ENCODE peak calls at places on chromosomes 6 and 20, in nine cellular contexts. One of them, this sample, is unnamed.

GRCh38 chr20:45851501-45851900 is 5.7 kb downstream of the ACOT8 start:
- DNase-seq in upper lobe of right lung: no peak
- DNase-seq in transverse colon: no peak
- DNase-seq in CD8-positive, alpha-beta T cell: no peak
- DNase-seq in prostate gland: no peak
- DNase-seq in HFF-Myc: no peak
- DNase-seq in GM10248: no peak
- DNase-seq in left lung: no peak
- DNase-seq in Calu3: no peak
- DNase-seq in this sample: no peak

GRCh38 chr6:44166591-44167184 is 8.1 kb downstream of the CAPN11 start:
- DNase-seq in upper lobe of right lung: no peak
- DNase-seq in transverse colon: no peak
- DNase-seq in CD8-positive, alpha-beta T cell: no peak
- DNase-seq in prostate gland: no peak
- DNase-seq in HFF-Myc: no peak
- DNase-seq in GM10248: no peak
- DNase-seq in left lung: no peak
- DNase-seq in Calu3: no peak
- DNase-seq in this sample: no peak

GRCh38 chr20:11891081-11891826 is 26.4 kb upstream of the BTBD3 start:
- DNase-seq in upper lobe of right lung: peak
- DNase-seq in transverse colon: peak
- DNase-seq in CD8-positive, alpha-beta T cell: no peak
- DNase-seq in prostate gland: peak
- DNase-seq in HFF-Myc: no peak
- DNase-seq in GM10248: peak
- DNase-seq in left lung: peak
- DNase-seq in Calu3: peak
- DNase-seq in this sample: peak

GRCh38 chr6:168060521-168060931 is 18.5 kb downstream of the FRMD1 start:
- DNase-seq in upper lobe of right lung: no peak
- DNase-seq in transverse colon: peak
- DNase-seq in CD8-positive, alpha-beta T cell: no peak
- DNase-seq in prostate gland: peak
- DNase-seq in HFF-Myc: no peak
- DNase-seq in GM10248: no peak
- DNase-seq in left lung: peak
- DNase-seq in Calu3: peak
- DNase-seq in this sample: peak

GRCh38 chr20:61042501-61043385 is 209.3 kb upstream of the CDH4 start:
- DNase-seq in upper lobe of right lung: no peak
- DNase-seq in transverse colon: no peak
- DNase-seq in CD8-positive, alpha-beta T cell: no peak
- DNase-seq in prostate gland: no peak
- DNase-seq in HFF-Myc: no peak
- DNase-seq in GM10248: no peak
- DNase-seq in left lung: no peak
- DNase-seq in Calu3: no peak
- DNase-seq in this sample: no peak

GRCh38 chr6:44800171-44800671 is 412.7 kb downstream of the CDC5L start:
- DNase-seq in upper lobe of right lung: no peak
- DNase-seq in transverse colon: no peak
- DNase-seq in CD8-positive, alpha-beta T cell: no peak
- DNase-seq in prostate gland: peak
- DNase-seq in HFF-Myc: no peak
- DNase-seq in GM10248: no peak
- DNase-seq in left lung: no peak
- DNase-seq in Calu3: peak
- DNase-seq in this sample: no peak

GRCh38 chr6:143059616-143060353 is 904 bp upstream of the AIG1 start:
- DNase-seq in upper lobe of right lung: no peak
- DNase-seq in transverse colon: peak
- DNase-seq in CD8-positive, alpha-beta T cell: no peak
- DNase-seq in prostate gland: peak
- DNase-seq in HFF-Myc: peak
- DNase-seq in GM10248: peak
- DNase-seq in left lung: no peak
- DNase-seq in Calu3: peak
- DNase-seq in this sample: no peak

GRCh38 chr6:144543006-144543871 is 258.1 kb downstream of the UTRN start:
- DNase-seq in upper lobe of right lung: no peak
- DNase-seq in transverse colon: no peak
- DNase-seq in CD8-positive, alpha-beta T cell: no peak
- DNase-seq in prostate gland: no peak
- DNase-seq in HFF-Myc: no peak
- DNase-seq in GM10248: no peak
- DNase-seq in left lung: no peak
- DNase-seq in Calu3: peak
- DNase-seq in this sample: no peak

GRCh38 chr6:85464722-85465150 is 14.9 kb downstream of the NT5E start:
- DNase-seq in upper lobe of right lung: no peak
- DNase-seq in transverse colon: no peak
- DNase-seq in CD8-positive, alpha-beta T cell: no peak
- DNase-seq in prostate gland: no peak
- DNase-seq in HFF-Myc: peak
- DNase-seq in GM10248: no peak
- DNase-seq in left lung: no peak
- DNase-seq in Calu3: peak
- DNase-seq in this sample: no peak

GRCh38 chr6:36618366-36619355 is 24.5 kb downstream of the SRSF3 start:
- DNase-seq in upper lobe of right lung: no peak
- DNase-seq in transverse colon: peak
- DNase-seq in CD8-positive, alpha-beta T cell: no peak
- DNase-seq in prostate gland: no peak
- DNase-seq in HFF-Myc: no peak
- DNase-seq in GM10248: no peak
- DNase-seq in left lung: no peak
- DNase-seq in Calu3: no peak
- DNase-seq in this sample: no peak

GRCh38 chr6:144036064-144036873 is 28.2 kb upstream of the PLAGL1 start:
- DNase-seq in upper lobe of right lung: peak
- DNase-seq in transverse colon: peak
- DNase-seq in CD8-positive, alpha-beta T cell: no peak
- DNase-seq in prostate gland: no peak
- DNase-seq in HFF-Myc: peak
- DNase-seq in GM10248: peak
- DNase-seq in left lung: peak
- DNase-seq in Calu3: peak
- DNase-seq in this sample: no peak

GRCh38 chr6:149015224-149015876 is 268.5 kb downstream of the UST start:
- DNase-seq in upper lobe of right lung: no peak
- DNase-seq in transverse colon: no peak
- DNase-seq in CD8-positive, alpha-beta T cell: no peak
- DNase-seq in prostate gland: no peak
- DNase-seq in HFF-Myc: no peak
- DNase-seq in GM10248: no peak
- DNase-seq in left lung: no peak
- DNase-seq in Calu3: no peak
- DNase-seq in this sample: no peak

GRCh38 chr6:51265426-51265825 is 446.8 kb downstream of the TFAP2B start:
- DNase-seq in upper lobe of right lung: no peak
- DNase-seq in transverse colon: no peak
- DNase-seq in CD8-positive, alpha-beta T cell: no peak
- DNase-seq in prostate gland: no peak
- DNase-seq in HFF-Myc: no peak
- DNase-seq in GM10248: no peak
- DNase-seq in left lung: no peak
- DNase-seq in Calu3: no peak
- DNase-seq in this sample: no peak

GRCh38 chr6:87979737-87980136 is 67.9 kb upstream of the SPACA1 start:
- DNase-seq in upper lobe of right lung: no peak
- DNase-seq in transverse colon: no peak
- DNase-seq in CD8-positive, alpha-beta T cell: no peak
- DNase-seq in prostate gland: no peak
- DNase-seq in HFF-Myc: no peak
- DNase-seq in GM10248: no peak
- DNase-seq in left lung: no peak
- DNase-seq in Calu3: no peak
- DNase-seq in this sample: no peak
- TF ChIP-seq CTCF in upper lobe of right lung: no peak
- TF ChIP-seq CTCF in transverse colon: no peak
- TF ChIP-seq CTCF in CD8-positive, alpha-beta T cell: no peak
- TF ChIP-seq CTCF in prostate gland: no peak
- TF ChIP-seq CTCF in HFF-Myc: no peak
- TF ChIP-seq CTCF in GM10248: no peak
- TF ChIP-seq CTCF in left lung: no peak
- TF ChIP-seq CTCF in Calu3: no peak
- TF ChIP-seq CTCF in this sample: no peak

GRCh38 chr20:63739129-63740069 is at the start of gene SLC2A4RG:
- DNase-seq in upper lobe of right lung: peak
- DNase-seq in transverse colon: peak
- DNase-seq in CD8-positive, alpha-beta T cell: peak
- DNase-seq in prostate gland: peak
- DNase-seq in HFF-Myc: no peak
- DNase-seq in GM10248: peak
- DNase-seq in left lung: peak
- DNase-seq in Calu3: peak
- DNase-seq in this sample: peak

GRCh38 chr20:63741354-63741675 is 1.7 kb downstream of the SLC2A4RG start:
- DNase-seq in upper lobe of right lung: no peak
- DNase-seq in transverse colon: no peak
- DNase-seq in CD8-positive, alpha-beta T cell: no peak
- DNase-seq in prostate gland: no peak
- DNase-seq in HFF-Myc: no peak
- DNase-seq in GM10248: no peak
- DNase-seq in left lung: no peak
- DNase-seq in Calu3: no peak
- DNase-seq in this sample: no peak

GRCh38 chr20:63741676-63742380 is 2.3 kb downstream of the SLC2A4RG start:
- DNase-seq in upper lobe of right lung: peak
- DNase-seq in transverse colon: no peak
- DNase-seq in CD8-positive, alpha-beta T cell: no peak
- DNase-seq in prostate gland: no peak
- DNase-seq in HFF-Myc: no peak
- DNase-seq in GM10248: peak
- DNase-seq in left lung: peak
- DNase-seq in Calu3: no peak
- DNase-seq in this sample: no peak

GRCh38 chr20:63740070-63740500 is 509 bp downstream of the SLC2A4RG start:
- DNase-seq in upper lobe of right lung: peak
- DNase-seq in transverse colon: peak
- DNase-seq in CD8-positive, alpha-beta T cell: peak
- DNase-seq in prostate gland: no peak
- DNase-seq in HFF-Myc: no peak
- DNase-seq in GM10248: peak
- DNase-seq in left lung: peak
- DNase-seq in Calu3: peak
- DNase-seq in this sample: no peak

DNA sequence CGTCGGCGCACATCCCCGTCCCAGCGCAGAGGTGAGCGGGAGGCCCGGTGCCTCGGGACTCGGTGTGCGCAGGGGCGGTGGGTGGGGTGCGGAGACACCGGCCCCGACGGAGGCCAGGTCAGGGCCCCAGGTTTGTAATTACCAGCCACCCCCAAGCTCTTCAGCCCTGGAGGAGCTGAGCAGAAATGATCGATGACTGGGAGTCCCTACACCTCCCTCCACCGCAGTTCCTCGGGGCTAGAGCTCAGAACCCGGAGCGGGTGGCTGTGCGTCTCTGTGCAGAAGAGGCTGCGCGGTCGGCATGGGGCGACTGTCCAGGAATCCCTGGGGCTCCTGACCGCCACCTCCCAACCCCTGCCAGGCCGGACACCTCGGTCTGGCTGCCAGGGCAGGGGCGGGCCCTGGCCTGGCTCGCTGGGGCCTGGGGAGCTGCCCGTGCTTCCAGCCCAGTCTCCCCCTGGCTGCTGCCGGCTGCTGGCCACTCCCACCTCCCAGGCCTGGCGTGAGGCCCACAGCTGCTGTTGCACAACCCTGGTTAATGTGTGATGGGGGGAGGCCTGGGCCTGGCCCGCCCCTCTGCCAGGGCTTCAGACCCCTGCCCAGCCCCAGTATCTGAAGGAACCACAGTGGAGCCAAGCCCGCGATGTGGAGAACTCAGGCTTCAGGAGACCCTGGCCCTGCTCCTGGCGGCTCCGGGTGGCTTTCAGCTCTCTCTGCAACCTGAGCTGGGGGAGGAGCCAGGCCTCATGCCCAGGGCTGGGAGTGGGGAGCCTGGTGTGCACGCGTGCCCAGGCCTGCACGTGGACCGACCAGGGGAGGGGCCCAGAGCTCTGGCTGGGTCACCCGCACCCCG is 1.2 kb downstream of the SLC2A4RG start:
- DNase-seq in upper lobe of right lung: peak
- DNase-seq in transverse colon: peak
- DNase-seq in CD8-positive, alpha-beta T cell: no peak
- DNase-seq in prostate gland: peak
- DNase-seq in HFF-Myc: peak
- DNase-seq in GM10248: peak
- DNase-seq in left lung: peak
- DNase-seq in Calu3: peak
- DNase-seq in this sample: peak
- TF ChIP-seq CTCF in upper lobe of right lung: no peak
- TF ChIP-seq CTCF in transverse colon: no peak
- TF ChIP-seq CTCF in CD8-positive, alpha-beta T cell: no peak
- TF ChIP-seq CTCF in prostate gland: peak
- TF ChIP-seq CTCF in HFF-Myc: no peak
- TF ChIP-seq CTCF in GM10248: no peak
- TF ChIP-seq CTCF in left lung: no peak
- TF ChIP-seq CTCF in Calu3: peak
- TF ChIP-seq CTCF in this sample: peak

GRCh38 chr6:13328076-13328874 is at the start of gene TBC1D7:
- DNase-seq in upper lobe of right lung: peak
- DNase-seq in transverse colon: peak
- DNase-seq in CD8-positive, alpha-beta T cell: peak
- DNase-seq in prostate gland: peak
- DNase-seq in HFF-Myc: peak
- DNase-seq in GM10248: peak
- DNase-seq in left lung: peak
- DNase-seq in Calu3: peak
- DNase-seq in this sample: peak
- TF ChIP-seq CTCF in upper lobe of right lung: no peak
- TF ChIP-seq CTCF in transverse colon: peak
- TF ChIP-seq CTCF in CD8-positive, alpha-beta T cell: no peak
- TF ChIP-seq CTCF in prostate gland: peak
- TF ChIP-seq CTCF in HFF-Myc: no peak
- TF ChIP-seq CTCF in GM10248: no peak
- TF ChIP-seq CTCF in left lung: no peak
- TF ChIP-seq CTCF in Calu3: no peak
- TF ChIP-seq CTCF in this sample: peak

DNA sequence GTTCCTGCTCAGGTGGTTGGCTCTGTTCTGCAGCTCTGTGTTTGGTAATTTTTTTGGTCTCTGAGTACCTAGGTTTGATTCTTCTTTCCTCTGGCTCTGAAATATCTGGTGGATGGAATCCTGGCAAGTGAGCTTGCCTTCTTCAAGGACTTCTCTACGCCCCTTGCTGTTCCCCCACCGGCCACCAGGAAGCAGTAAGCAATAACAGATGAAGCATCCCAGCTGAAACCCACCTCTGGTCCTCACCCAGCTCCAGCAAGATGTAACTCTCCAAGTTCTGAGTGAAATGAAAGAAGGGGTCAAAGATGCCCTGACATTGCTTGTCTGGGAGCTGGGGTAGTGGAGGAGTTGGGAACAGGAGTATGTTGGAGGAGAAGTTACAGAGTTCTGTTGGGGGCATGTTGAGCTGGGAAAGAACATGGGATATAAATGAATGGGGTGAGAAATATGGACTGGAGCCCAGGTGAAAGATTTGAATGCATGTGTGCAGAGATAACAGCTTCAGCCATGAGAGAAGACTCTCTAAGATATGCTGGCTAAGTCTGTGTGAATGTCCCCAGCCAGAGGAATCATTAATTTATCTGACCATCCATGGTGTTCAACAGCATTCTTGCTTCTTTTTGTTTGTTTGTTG is 51.3 kb upstream of the GLP1R start:
- DNase-seq in upper lobe of right lung: no peak
- DNase-seq in transverse colon: no peak
- DNase-seq in CD8-positive, alpha-beta T cell: peak
- DNase-seq in prostate gland: no peak
- DNase-seq in HFF-Myc: no peak
- DNase-seq in GM10248: peak
- DNase-seq in left lung: no peak
- DNase-seq in Calu3: peak
- DNase-seq in this sample: peak
- TF ChIP-seq CTCF in upper lobe of right lung: peak
- TF ChIP-seq CTCF in transverse colon: peak
- TF ChIP-seq CTCF in CD8-positive, alpha-beta T cell: peak
- TF ChIP-seq CTCF in prostate gland: peak
- TF ChIP-seq CTCF in HFF-Myc: peak
- TF ChIP-seq CTCF in GM10248: peak
- TF ChIP-seq CTCF in left lung: peak
- TF ChIP-seq CTCF in Calu3: peak
- TF ChIP-seq CTCF in this sample: peak

This sample was measured in neural crest cell.